ENCODE peak calls at places on chromosomes 7 and 10, in nine cellular contexts. Q, N, P, F, Z, Y, A, R and V are unnamed samples. For H3K9me3, the result is how much of the 10 kb centered on the place peaks cover.

GRCh38 chr10:99325261-99325660 is 3.9 kb upstream of the CNNM1 start:
- DNase-seq in Q (no peak), N (no peak), P (no peak), F (no peak), Z (no peak), Y (no peak), A (no peak), R (no peak), V (no peak)

GRCh38 chr10:130160775-130161174 is 24.6 kb downstream of the GLRX3 start:
- DNase-seq in Q (no peak), N (no peak), P (no peak), F (no peak), Z (no peak), Y (no peak), A (no peak), R (no peak), V (no peak)

GRCh38 chr7:880450-880849 is 4.1 kb downstream of the GET4 start:
- DNase-seq in Q (no peak), N (no peak), P (no peak), F (no peak), Z (no peak), Y (no peak), A (no peak), R (no peak), V (no peak)

GRCh38 chr10:130301026-130301892 is 165.1 kb downstream of the GLRX3 start:
- DNase-seq in Q (peak), N (peak), P (peak), F (no peak), Z (peak), Y (no peak), A (no peak), R (peak), V (no peak)

GRCh38 chr10:69318997-69319727 is 40.9 kb downstream of the HK1 start:
- DNase-seq in Q (peak), N (peak), P (peak), F (peak), Z (peak), Y (peak), A (peak), R (no peak), V (peak)

GRCh38 chr10:8556321-8556720 is 501.8 kb downstream of the GATA3 start:
- DNase-seq in Q (no peak), N (no peak), P (no peak), F (no peak), Z (no peak), Y (no peak), A (no peak), R (no peak), V (no peak)

GRCh38 chr10:35195361-35196306 is 69.0 kb downstream of the CREM start:
- DNase-seq in Q (peak), N (no peak), P (peak), F (peak), Z (peak), Y (peak), A (peak), R (no peak), V (peak)

GRCh38 chr10:48653347-48653746 is 31.3 kb upstream of the WDFY4 start:
- DNase-seq in Q (no peak), N (no peak), P (no peak), F (no peak), Z (no peak), Y (no peak), A (no peak), R (no peak), V (no peak)

GRCh38 chr7:139043823-139044812 is 8.3 kb upstream of the ZC3HAV1L start:
- DNase-seq in Q (no peak), N (peak), P (no peak), F (peak), Z (no peak), Y (no peak), A (no peak), R (no peak), V (no peak)

GRCh38 chr7:92810242-92810611 is 26.1 kb downstream of the CDK6 start:
- DNase-seq in Q (peak), N (no peak), P (no peak), F (no peak), Z (no peak), Y (no peak), A (no peak), R (no peak), V (no peak)

GRCh38 chr10:31704195-31704594 is 224.4 kb downstream of the ARHGAP12 start:
- DNase-seq in Q (peak), N (no peak), P (no peak), F (no peak), Z (no peak), Y (no peak), A (no peak), R (no peak), V (no peak)

GRCh38 chr7:1787241-1787640 is 117.2 kb downstream of the ELFN1 start:
- DNase-seq in Q (no peak), N (no peak), P (no peak), F (no peak), Z (no peak), Y (no peak), A (no peak), R (no peak), V (no peak)

GRCh38 chr7:151847681-151848081 is 29.2 kb downstream of the PRKAG2 start:
- DNase-seq in Q (no peak), N (peak), P (peak), F (no peak), Z (peak), Y (no peak), A (no peak), R (no peak), V (no peak)

DNA sequence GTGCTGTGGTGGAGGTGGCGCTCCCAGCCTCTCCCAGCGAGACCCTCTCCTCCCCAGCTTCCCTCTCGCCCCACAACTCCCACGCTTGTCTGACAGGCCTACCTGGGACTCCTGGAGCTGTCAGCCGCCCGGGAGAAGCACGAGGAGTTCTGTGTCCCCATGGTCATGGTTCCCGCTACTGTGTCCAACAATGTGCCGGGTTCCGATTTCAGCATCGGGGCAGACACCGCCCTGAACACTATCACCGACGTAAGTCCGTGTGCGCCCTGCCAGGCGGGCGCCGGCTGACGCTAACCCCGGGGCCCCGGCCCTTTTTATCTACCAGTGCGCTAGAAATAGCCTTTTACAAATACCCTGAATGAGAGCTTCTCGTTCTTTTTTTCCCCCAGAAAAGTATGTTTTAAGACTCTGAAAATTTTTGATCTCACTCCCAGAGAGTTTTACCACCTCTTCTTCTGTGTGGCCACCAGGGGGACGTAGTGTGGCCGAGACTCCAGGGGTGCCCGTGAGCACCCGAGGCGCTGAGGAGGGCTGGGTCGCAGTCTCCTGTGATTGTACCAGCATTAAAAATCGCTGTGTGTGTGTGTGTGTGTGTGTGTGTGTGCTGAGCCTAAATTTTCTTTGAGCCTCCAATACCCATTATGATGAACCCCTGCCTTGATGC is 52.6 kb downstream of the PFKP start:
- DNase-seq in Q (no peak), N (no peak), P (no peak), F (no peak), Z (no peak), Y (peak), A (no peak), R (no peak), V (no peak)
- TF ChIP-seq CTCF in Q (no peak), N (peak), P (no peak), F (no peak), Z (peak), Y (peak), A (no peak), R (peak), V (no peak)

DNA sequence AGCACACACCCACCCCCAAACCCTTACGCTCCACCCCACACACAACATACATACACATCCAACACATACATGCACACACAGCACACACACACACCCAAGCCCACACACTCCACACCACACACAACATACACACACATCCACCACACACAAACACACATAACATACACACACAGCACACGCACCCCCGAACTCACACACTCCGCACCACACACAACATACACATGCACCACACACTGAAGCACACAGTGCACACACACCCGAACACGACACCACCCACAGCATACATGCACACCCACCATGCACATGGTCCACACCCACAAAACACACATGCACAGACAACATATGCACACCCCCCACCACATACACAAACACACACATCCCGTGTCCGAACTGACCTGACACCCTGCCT is 2.0 kb downstream of the PRAP1 start:
- DNase-seq in Q (no peak), N (no peak), P (no peak), F (no peak), Z (no peak), Y (no peak), A (no peak), R (no peak), V (no peak)
- H3K9me3 ChIP-seq in Q (under half), N (under half), P (under half), F (under half), Z (under half), Y (under half), A (under half), R (under half), V (under half)

GRCh38 chr7:104963991-104964385 is 50.0 kb upstream of the KMT2E start:
- DNase-seq in Q (no peak), N (no peak), P (no peak), F (no peak), Z (no peak), Y (no peak), A (no peak), R (no peak), V (no peak)

GRCh38 chr7:104966022-104966421 is 48.0 kb upstream of the KMT2E start:
- DNase-seq in Q (no peak), N (no peak), P (no peak), F (no peak), Z (no peak), Y (no peak), A (no peak), R (no peak), V (no peak)

GRCh38 chr7:104964626-104965236 is 49.3 kb upstream of the KMT2E start:
- DNase-seq in Q (no peak), N (no peak), P (no peak), F (no peak), Z (no peak), Y (no peak), A (no peak), R (no peak), V (no peak)

GRCh38 chr7:104962781-104963180 is 51.2 kb upstream of the KMT2E start:
- DNase-seq in Q (no peak), N (no peak), P (no peak), F (no peak), Z (no peak), Y (no peak), A (no peak), R (no peak), V (no peak)

DNA sequence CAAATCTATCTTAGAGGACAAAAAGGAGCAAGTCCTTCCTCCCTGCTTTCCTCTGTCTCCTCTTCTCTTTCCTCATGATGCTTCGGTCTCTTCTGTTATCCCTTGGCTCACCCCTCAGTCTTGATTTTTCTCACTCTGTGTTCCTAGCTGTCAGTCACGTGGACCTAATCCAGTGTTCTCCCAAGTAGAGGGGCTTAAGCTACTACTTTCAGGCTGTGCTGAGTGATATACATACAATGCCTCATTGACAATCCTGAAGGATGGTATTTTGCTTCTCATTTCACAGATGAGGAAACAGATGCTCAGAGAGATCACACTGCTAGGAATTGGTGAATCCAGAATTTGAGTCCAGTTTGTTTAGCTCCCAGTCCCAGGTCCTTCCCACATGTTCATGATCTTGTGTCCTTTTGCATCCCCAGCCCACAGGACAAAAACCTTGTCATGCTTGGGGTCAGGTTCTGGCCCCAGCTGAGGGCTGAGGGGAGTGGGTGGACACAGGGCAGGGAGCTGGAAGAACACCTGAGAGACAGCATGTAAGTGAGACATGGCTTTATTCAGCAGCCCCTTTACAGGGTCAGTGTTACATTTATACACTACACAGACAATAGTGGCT is 50.5 kb upstream of the KMT2E start:
- DNase-seq in Q (no peak), N (no peak), P (no peak), F (no peak), Z (no peak), Y (no peak), A (no peak), R (no peak), V (no peak)
- TF ChIP-seq CTCF in Q (no peak), N (no peak), P (no peak), F (no peak), Z (no peak), Y (no peak), A (no peak), R (no peak), V (no peak)

GRCh38 chr7:158327012-158327411 is 260.6 kb downstream of the PTPRN2 start:
- DNase-seq in Q (no peak), N (no peak), P (no peak), F (no peak), Z (no peak), Y (no peak), A (no peak), R (no peak), V (no peak)

GRCh38 chr7:158324397-158325360 is 262.9 kb downstream of the PTPRN2 start:
- DNase-seq in Q (no peak), N (no peak), P (no peak), F (no peak), Z (no peak), Y (no peak), A (no peak), R (no peak), V (no peak)

GRCh38 chr7:158327571-158328180 is 259.9 kb downstream of the PTPRN2 start:
- DNase-seq in Q (no peak), N (no peak), P (no peak), F (no peak), Z (no peak), Y (no peak), A (no peak), R (no peak), V (no peak)

GRCh38 chr7:158323741-158324396 is 263.8 kb downstream of the PTPRN2 start:
- DNase-seq in Q (no peak), N (no peak), P (no peak), F (no peak), Z (no peak), Y (no peak), A (no peak), R (no peak), V (no peak)

DNA sequence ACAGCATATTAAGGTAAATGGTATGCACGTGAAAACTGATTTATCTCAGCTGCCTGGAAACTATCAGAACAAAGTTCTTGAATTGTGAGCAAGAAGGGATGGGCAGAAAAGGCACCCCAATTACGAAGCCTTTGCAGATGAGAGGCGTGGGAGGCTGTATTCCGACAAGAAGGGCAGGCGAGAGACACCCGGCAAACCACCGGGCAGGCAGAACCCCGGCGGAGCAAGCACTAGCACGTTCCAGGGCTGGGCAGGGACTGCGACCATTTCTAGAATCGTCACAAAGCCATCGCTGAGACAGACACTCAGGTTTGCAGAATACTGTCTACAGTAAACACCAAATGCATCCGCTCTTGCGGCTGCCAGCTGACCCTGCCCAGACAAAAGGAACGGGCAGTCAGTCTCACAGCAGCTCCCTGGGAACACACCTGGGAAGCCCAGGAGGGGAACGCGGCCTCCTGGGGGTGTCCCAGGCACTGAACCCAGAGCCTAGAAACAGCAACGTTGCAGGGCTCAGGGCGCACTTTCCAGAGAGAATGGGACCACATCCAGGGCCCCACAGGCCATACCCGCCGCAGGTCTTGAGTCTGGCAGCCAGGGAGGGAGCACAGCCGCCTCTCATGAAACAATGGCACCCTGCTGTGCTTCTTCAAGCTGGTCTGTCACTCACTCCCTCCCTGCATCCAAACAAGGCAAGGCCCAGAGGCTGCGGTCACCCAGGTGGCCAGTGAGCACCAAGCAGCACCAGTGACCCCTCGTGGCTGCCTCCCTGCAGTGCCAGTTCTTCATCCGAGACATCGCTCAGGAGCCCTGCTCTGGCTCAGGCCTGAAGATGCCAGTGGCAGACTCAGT is 261.9 kb downstream of the PTPRN2 start:
- DNase-seq in Q (peak), N (no peak), P (peak), F (no peak), Z (no peak), Y (peak), A (no peak), R (no peak), V (peak)
- H3K9me3 ChIP-seq in Q (under half), N (under half), P (under half), F (under half), Z (under half), Y (under half), A (under half), R (under half), V (under half)

DNA sequence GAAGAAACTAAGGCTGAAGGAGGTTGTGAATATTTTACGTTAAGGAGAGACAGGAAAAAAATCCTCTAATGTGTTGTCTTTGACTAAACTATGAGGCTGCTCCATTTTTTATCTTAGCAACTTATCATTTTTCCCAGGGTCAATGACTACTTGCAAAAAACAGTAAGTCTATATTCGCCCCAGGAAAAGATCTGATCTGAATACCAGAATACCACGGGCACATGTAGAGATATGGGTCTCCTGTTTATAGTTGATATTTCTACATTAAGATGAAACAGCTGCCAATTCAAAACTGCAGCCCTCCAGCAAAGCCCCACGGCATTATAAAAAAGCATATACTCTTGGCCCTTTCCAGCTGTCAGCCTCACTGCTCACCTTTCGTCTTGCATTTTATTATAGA is 358.4 kb downstream of the SH2D4B start:
- DNase-seq in Q (no peak), N (no peak), P (no peak), F (no peak), Z (no peak), Y (no peak), A (no peak), R (no peak), V (no peak)
- TF ChIP-seq CTCF in Q (no peak), N (no peak), P (no peak), F (no peak), Z (no peak), Y (no peak), A (no peak), R (no peak), V (no peak)

GRCh38 chr7:56174346-56175085 is 58.3 kb upstream of the NUPR2 start:
- DNase-seq in Q (no peak), N (no peak), P (no peak), F (no peak), Z (no peak), Y (no peak), A (no peak), R (no peak), V (no peak)

GRCh38 chr7:56175086-56175760 is 59.0 kb upstream of the NUPR2 start:
- DNase-seq in Q (peak), N (no peak), P (peak), F (no peak), Z (peak), Y (no peak), A (peak), R (no peak), V (peak)

GRCh38 chr7:56181010-56181409 is 64.8 kb upstream of the NUPR2 start:
- DNase-seq in Q (no peak), N (no peak), P (no peak), F (no peak), Z (no peak), Y (no peak), A (no peak), R (no peak), V (no peak)

DNA sequence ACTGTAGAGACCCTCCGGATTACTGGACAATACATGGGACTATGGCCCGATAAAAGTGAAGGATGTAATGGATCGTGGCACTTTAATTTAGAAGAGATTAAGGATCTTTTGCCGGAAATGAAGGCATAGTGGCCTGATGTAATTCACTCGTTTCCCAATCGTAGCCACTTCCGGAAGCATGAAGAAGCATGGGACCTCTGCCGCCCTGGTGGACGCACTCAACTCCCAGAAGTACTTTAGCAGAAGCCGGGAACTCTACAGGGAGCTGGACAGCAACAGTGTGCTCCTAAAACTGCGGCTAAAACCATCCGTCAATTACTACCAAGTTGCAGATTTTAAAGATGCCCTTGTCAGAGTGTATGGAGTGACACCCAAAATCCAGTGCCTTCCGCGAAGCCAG is 59.6 kb upstream of the NUPR2 start:
- DNase-seq in Q (no peak), N (no peak), P (no peak), F (no peak), Z (no peak), Y (no peak), A (no peak), R (no peak), V (no peak)
- H3K9me3 ChIP-seq in Q (under half), N (under half), P (under half), F (under half), Z (under half), Y (under half), A (under half), R (under half), V (under half)

GRCh38 chr10:6044651-6045599 is 17.2 kb downstream of the IL2RA start:
- DNase-seq in Q (no peak), N (no peak), P (no peak), F (no peak), Z (no peak), Y (no peak), A (no peak), R (no peak), V (no peak)
- TF ChIP-seq CTCF in Q (no peak), N (no peak), P (no peak), F (no peak), Z (no peak), Y (no peak), A (no peak), R (no peak), V (no peak)